ENCODE peak calls at places on chromosomes 3 and 15, in four cellular contexts. J is K562, Y is IMR-90, N is keratinocyte. G is an unnamed sample.
A peak's percentile ranks its signal among the peaks of the same experiment; 100 is the strongest.

GRCh38 chr3:106578911-106579310 is 710.1 kb upstream of the CBLB start:
- DNase-seq in Y (peak; percentile 55), N (no peak), J (no peak), G (no peak)

GRCh38 chr3:146813496-146813895 is 208.3 kb upstream of the PLSCR5 start:
- DNase-seq in J (no peak), Y (no peak), N (no peak), G (no peak)

GRCh38 chr3:106345353-106346027 is 476.7 kb upstream of the CBLB start:
- DNase-seq in J (no peak), N (no peak), Y (peak; percentile 93), G (no peak)

GRCh38 chr15:74315626-74316025 is 51.8 kb downstream of the CYP11A1 start:
- DNase-seq in Y (no peak), J (peak; percentile 56), N (no peak), G (no peak)

GRCh38 chr3:138180375-138181029 is 5.8 kb upstream of the DBR1 start:
- DNase-seq in Y (peak; percentile 47), J (no peak), N (no peak), G (peak; percentile 50)

GRCh38 chr15:48560321-48561051 is 85.0 kb downstream of the FBN1 start:
- DNase-seq in J (no peak), Y (no peak), N (no peak), G (peak; percentile 77)

GRCh38 chr3:115293321-115293720 is 146.2 kb upstream of the ZBTB20 start:
- DNase-seq in Y (no peak), N (no peak), J (no peak), G (no peak)

GRCh38 chr3:103056953-103057450 is 622.2 kb downstream of the ZPLD1 start:
- DNase-seq in N (no peak), J (no peak), Y (no peak), G (no peak)

GRCh38 chr15:71800835-71801745 is 9.3 kb upstream of the NR2E3 start:
- DNase-seq in N (peak; percentile 9), Y (peak; percentile 89), J (peak; percentile 52), G (peak; percentile 77)

GRCh38 chr3:188589056-188589455 is 435.1 kb downstream of the LPP start:
- DNase-seq in J (no peak), Y (no peak), N (no peak), G (no peak)

GRCh38 chr3:13498354-13499060 is 18.4 kb downstream of the HDAC11 start:
- DNase-seq in Y (peak; percentile 20), J (no peak), N (no peak), G (no peak)

GRCh38 chr3:171695476-171695875 is 114.8 kb downstream of the PLD1 start:
- DNase-seq in Y (no peak), N (no peak), J (no peak), G (no peak)

GRCh38 chr15:35547775-35548364 is 1.9 kb upstream of the DPH6 start:
- DNase-seq in J (no peak), Y (no peak), N (no peak), G (no peak)

GRCh38 chr3:128353991-128354687 is 112.6 kb downstream of the DNAJB8 start:
- DNase-seq in N (no peak), J (peak; percentile 26), Y (peak; percentile 69), G (peak; percentile 73)

GRCh38 chr3:34106879-34107278 is 308.4 kb downstream of the PDCD6IP start:
- DNase-seq in N (no peak), J (peak; percentile 51), Y (no peak), G (peak; percentile 79)

GRCh38 chr3:24493951-24494615 is 567 bp downstream of the THRB start:
- DNase-seq in N (no peak), J (peak; percentile 77), Y (no peak), G (peak; percentile 20)

GRCh38 chr15:29538110-29538509 is 268.5 kb upstream of the NSMCE3 start:
- DNase-seq in J (no peak), N (no peak), Y (no peak), G (no peak)

GRCh38 chr3:186192823-186193222 is 83.9 kb upstream of the ETV5 start:
- DNase-seq in J (no peak), N (no peak), Y (no peak), G (no peak)

GRCh38 chr3:113953677-113954076 is 5.9 kb downstream of the ZDHHC23 start:
- DNase-seq in Y (no peak), J (no peak), N (no peak), G (peak; percentile 33)

GRCh38 chr3:171439996-171440395 is 20.2 kb downstream of the TNIK start:
- DNase-seq in Y (peak; percentile 49), J (no peak), N (no peak), G (no peak)

GRCh38 chr15:52651868-52652267 is 27.3 kb downstream of the ATOSA start:
- DNase-seq in N (no peak), Y (peak; percentile 98), J (peak; percentile 56), G (peak; percentile 90)
- H3K4me1 ChIP-seq in N (peaks cover 24% of the 10 kb centered on the region), Y (peaks cover 5% of the 10 kb centered on the region), J (peaks cover 15% of the 10 kb centered on the region), G (peaks cover 29% of the 10 kb centered on the region)

GRCh38 chr3:4643904-4644547 is 150.9 kb downstream of the ITPR1 start:
- DNase-seq in N (no peak), Y (no peak), J (peak; percentile 98), G (no peak)

GRCh38 chr3:4644954-4645353 is 151.8 kb downstream of the ITPR1 start:
- DNase-seq in N (no peak), Y (peak; percentile 20), J (no peak), G (no peak)

GRCh38 chr3:4642611-4643010 is 149.5 kb downstream of the ITPR1 start:
- DNase-seq in J (no peak), N (no peak), Y (no peak), G (no peak)

GRCh38 chr3:4645468-4645867 is 152.3 kb downstream of the ITPR1 start:
- DNase-seq in J (no peak), Y (no peak), N (no peak), G (no peak)

DNA sequence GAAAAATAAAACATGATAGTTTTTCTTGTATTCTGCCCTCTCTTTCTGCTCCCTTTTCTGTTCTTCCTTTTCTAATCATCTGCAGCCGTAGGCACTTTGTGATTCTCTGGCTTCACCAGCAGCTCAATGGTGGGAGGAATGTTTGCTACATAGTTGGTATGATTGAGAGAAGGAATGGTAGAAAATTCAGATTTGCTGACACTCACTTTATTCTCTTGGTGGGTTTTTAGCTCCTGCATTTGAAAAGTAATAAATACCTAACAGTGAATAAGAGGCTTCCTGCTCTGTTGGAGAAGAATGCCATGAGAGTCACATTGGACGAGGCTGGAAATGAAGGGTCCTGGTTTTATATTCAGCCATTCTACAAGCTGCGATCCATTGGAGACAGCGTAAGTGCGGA is 148.7 kb downstream of the ITPR1 start:
- DNase-seq in N (no peak), Y (no peak), J (no peak), G (no peak)
- H3K9me1 ChIP-seq in N (no peaks in the 10 kb centered on the region), Y (no peaks in the 10 kb centered on the region), J (no peaks in the 10 kb centered on the region), G (no peaks in the 10 kb centered on the region)

GRCh38 chr3:157351981-157352380 is 84.7 kb upstream of the PTX3 start:
- DNase-seq in N (no peak), Y (no peak), J (peak; percentile 21), G (no peak)

GRCh38 chr3:157353657-157354056 is 83.0 kb upstream of the PTX3 start:
- DNase-seq in Y (no peak), N (no peak), J (no peak), G (no peak)

GRCh38 chr3:157354722-157355121 is 81.9 kb upstream of the PTX3 start:
- DNase-seq in J (peak; percentile 16), Y (peak; percentile 18), N (no peak), G (peak; percentile 64)

GRCh38 chr3:157355276-157355675 is 81.4 kb upstream of the PTX3 start:
- DNase-seq in Y (no peak), N (no peak), J (no peak), G (no peak)

GRCh38 chr3:157354254-157354653 is 82.4 kb upstream of the PTX3 start:
- DNase-seq in Y (no peak), N (no peak), J (no peak), G (no peak)
- H3K4me1 ChIP-seq in Y (peaks cover 2% of the 10 kb centered on the region), N (peaks cover 7% of the 10 kb centered on the region), J (peaks cover 7% of the 10 kb centered on the region), G (peaks cover 37% of the 10 kb centered on the region)

GRCh38 chr15:78424673-78425072 is 13.3 kb upstream of the IREB2 start:
- DNase-seq in Y (no peak), J (no peak), N (no peak), G (no peak)
- H3K9me1 ChIP-seq in Y (no peaks in the 10 kb centered on the region), J (no peaks in the 10 kb centered on the region), N (no peaks in the 10 kb centered on the region), G (no peaks in the 10 kb centered on the region)

GRCh38 chr15:67077641-67078215 is 12.3 kb downstream of the SMAD3 start:
- DNase-seq in Y (no peak), J (no peak), N (no peak), G (no peak)

GRCh38 chr15:67082007-67082536 is 16.7 kb downstream of the SMAD3 start:
- DNase-seq in N (no peak), J (no peak), Y (no peak), G (peak; percentile 38)

GRCh38 chr15:67080900-67081431 is 15.6 kb downstream of the SMAD3 start:
- DNase-seq in N (no peak), J (no peak), Y (peak; percentile 84), G (peak; percentile 32)

GRCh38 chr15:67080118-67080899 is 14.9 kb downstream of the SMAD3 start:
- DNase-seq in N (no peak), J (no peak), Y (peak; percentile 66), G (no peak)

DNA sequence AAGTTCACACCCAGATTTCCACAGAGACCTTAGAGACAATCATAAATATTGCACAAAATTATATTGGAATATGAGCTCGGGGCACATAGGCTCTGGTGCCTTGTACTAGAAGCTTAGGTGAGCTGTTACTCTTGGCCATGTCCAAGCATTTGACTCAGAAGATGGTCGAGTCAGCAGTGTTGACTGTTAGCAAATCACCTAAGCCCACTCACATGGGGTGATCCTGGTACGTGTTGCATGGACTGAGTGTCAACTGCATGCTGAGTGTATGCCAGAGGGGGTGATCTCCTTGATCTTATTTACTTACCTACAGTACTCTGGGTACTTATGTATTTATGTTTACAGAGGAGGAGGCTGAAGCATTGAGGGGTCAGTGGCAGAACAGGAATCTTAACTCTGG is 14.0 kb downstream of the SMAD3 start:
- DNase-seq in N (no peak), J (no peak), Y (peak; percentile 62), G (no peak)
- H3K4me1 ChIP-seq in N (peaks cover 70% of the 10 kb centered on the region), J (peaks cover 69% of the 10 kb centered on the region), Y (peaks cover 57% of the 10 kb centered on the region), G (peaks cover 80% of the 10 kb centered on the region)

GRCh38 chr3:133881492-133881891 is 14.2 kb downstream of the RAB6B start:
- DNase-seq in Y (no peak), J (no peak), N (no peak), G (no peak)

GRCh38 chr3:133881987-133882825 is 13.5 kb downstream of the RAB6B start:
- DNase-seq in Y (no peak), J (no peak), N (no peak), G (no peak)

GRCh38 chr3:133880886-133881455 is 14.7 kb downstream of the RAB6B start:
- DNase-seq in J (no peak), Y (no peak), N (no peak), G (no peak)

GRCh38 chr3:133878518-133878917 is 17.2 kb downstream of the RAB6B start:
- DNase-seq in Y (no peak), N (no peak), J (no peak), G (no peak)

GRCh38 chr3:133880287-133880686 is 15.4 kb downstream of the RAB6B start:
- DNase-seq in J (no peak), N (no peak), Y (no peak), G (no peak)
- H3K9me1 ChIP-seq in J (no peaks in the 10 kb centered on the region), N (no peaks in the 10 kb centered on the region), Y (no peaks in the 10 kb centered on the region), G (no peaks in the 10 kb centered on the region)

G was measured in endothelial cell of umbilical vein.